ENCODE peak calls at places on chromosomes 16 and 17, in four cellular contexts. One of them, this sample, is unnamed.

GRCh38 chr17:19019041-19019941 is 14.7 kb upstream of the FAM83G start:
- DNase-seq in NCI-H2029: no peak
- DNase-seq in amygdala: no peak
- DNase-seq in GM13977: no peak
- DNase-seq in this sample: no peak

GRCh38 chr17:4584835-4585187 is 482 bp downstream of the SMTNL2 start:
- DNase-seq in NCI-H2029: no peak
- DNase-seq in amygdala: no peak
- DNase-seq in GM13977: no peak
- DNase-seq in this sample: no peak

GRCh38 chr17:44314031-44314430 is 5.6 kb downstream of the RUNDC3A start:
- DNase-seq in NCI-H2029: no peak
- DNase-seq in amygdala: no peak
- DNase-seq in GM13977: no peak
- DNase-seq in this sample: no peak

GRCh38 chr16:15836965-15837611 is 19.7 kb downstream of the MYH11 start:
- DNase-seq in NCI-H2029: no peak
- DNase-seq in amygdala: no peak
- DNase-seq in GM13977: no peak
- DNase-seq in this sample: no peak

GRCh38 chr16:75263963-75264445 is 12.6 kb upstream of the BCAR1 start:
- DNase-seq in NCI-H2029: no peak
- DNase-seq in amygdala: no peak
- DNase-seq in GM13977: no peak
- DNase-seq in this sample: no peak

GRCh38 chr17:6100891-6101290 is 30.7 kb downstream of the WSCD1 start:
- DNase-seq in NCI-H2029: no peak
- DNase-seq in amygdala: no peak
- DNase-seq in GM13977: no peak
- DNase-seq in this sample: no peak

GRCh38 chr16:80592273-80592672 is 51.5 kb downstream of the DYNLRB2 start:
- DNase-seq in NCI-H2029: no peak
- DNase-seq in amygdala: no peak
- DNase-seq in GM13977: no peak
- DNase-seq in this sample: no peak

GRCh38 chr17:80742091-80742490 is 197.5 kb downstream of the RPTOR start:
- DNase-seq in NCI-H2029: peak
- DNase-seq in amygdala: no peak
- DNase-seq in GM13977: no peak
- DNase-seq in this sample: no peak

GRCh38 chr17:80311216-80311827 is 50.7 kb downstream of the RNF213 start:
- DNase-seq in NCI-H2029: no peak
- DNase-seq in amygdala: no peak
- DNase-seq in GM13977: no peak
- DNase-seq in this sample: no peak